ENCODE peak calls at places on chromosomes 4 and X, in seven cellular contexts. R is CD4-positive, alpha-beta T cell; X is RWPE2; L is H9; F is transverse colon; I is upper lobe of right lung; Q is WERI-Rb-1. A is an unnamed sample.

GRCh38 chr4:47856713-47857112 is 18.8 kb upstream of the CORIN start:
- DNase-seq in F (no peak), Q (no peak), R (no peak), L (no peak), I (no peak), X (no peak), A (no peak)

GRCh38 chr4:140807491-140808257 is 51.5 kb upstream of the TBC1D9 start:
- DNase-seq in R (no peak), L (no peak), F (no peak), Q (no peak), X (no peak), I (no peak), A (peak)

GRCh38 chr4:189202182-189202868 is 738.3 kb upstream of the FRG1 start:
- DNase-seq in L (peak), Q (peak), R (no peak), X (no peak), F (peak), I (peak), A (peak)

GRCh38 chrX:45903781-45904201 is 641.4 kb downstream of the ZNF674 start:
- DNase-seq in L (peak), I (no peak), R (no peak), F (no peak), X (no peak), Q (no peak), A (no peak)

GRCh38 chr4:70367813-70368212 is 7.3 kb downstream of the SMR3A start:
- DNase-seq in R (no peak), X (no peak), L (no peak), F (no peak), Q (no peak), I (no peak), A (no peak)

GRCh38 chr4:25535278-25535677 is 120.4 kb upstream of the SLC34A2 start:
- DNase-seq in Q (no peak), R (no peak), L (no peak), F (no peak), X (no peak), I (no peak), A (no peak)

GRCh38 chr4:145530662-145531061 is 49.0 kb downstream of the SMAD1 start:
- DNase-seq in F (no peak), R (no peak), L (no peak), I (no peak), X (no peak), Q (no peak), A (no peak)

GRCh38 chr4:25075851-25076250 is 45.1 kb upstream of the LGI2 start:
- DNase-seq in Q (peak), L (no peak), F (no peak), I (no peak), R (no peak), X (no peak), A (no peak)

GRCh38 chrX:17032351-17032750 is 85.9 kb downstream of the REPS2 start:
- DNase-seq in Q (peak), X (no peak), L (no peak), R (no peak), I (no peak), F (no peak), A (peak)

GRCh38 chr4:37799941-37800554 is 26.4 kb upstream of the PGM2 start:
- DNase-seq in X (no peak), I (no peak), R (no peak), L (no peak), F (no peak), Q (no peak), A (no peak)

GRCh38 chr4:86033171-86033570 is 326.7 kb downstream of the MAPK10 start:
- DNase-seq in F (peak), L (no peak), Q (no peak), R (no peak), I (no peak), X (no peak), A (peak)

GRCh38 chr4:182145360-182145905 is 97.8 kb upstream of the TENM3 start:
- DNase-seq in R (no peak), I (no peak), Q (no peak), X (no peak), F (no peak), L (no peak), A (peak)

GRCh38 chr4:76579596-76580375 is 144.8 kb downstream of the SHROOM3 start:
- DNase-seq in L (no peak), F (peak), X (no peak), I (no peak), Q (no peak), R (no peak), A (no peak)

GRCh38 chrX:18997916-18998315 is 14.0 kb upstream of the PHKA2 start:
- DNase-seq in I (no peak), Q (no peak), L (peak), R (no peak), F (no peak), X (no peak), A (peak)

GRCh38 chr4:89788243-89789072 is 48.5 kb downstream of the SNCA start:
- DNase-seq in Q (no peak), F (no peak), X (no peak), L (no peak), I (no peak), R (no peak), A (peak)

GRCh38 chr4:163492951-163493504 is 1.5 kb upstream of the TMA16 start:
- DNase-seq in L (no peak), X (no peak), R (no peak), Q (no peak), F (no peak), I (no peak), A (no peak)

GRCh38 chr4:108466936-108467902 is 153.2 kb upstream of the RPL34 start:
- DNase-seq in F (no peak), X (peak), I (no peak), R (no peak), Q (peak), L (no peak), A (peak)

DNA sequence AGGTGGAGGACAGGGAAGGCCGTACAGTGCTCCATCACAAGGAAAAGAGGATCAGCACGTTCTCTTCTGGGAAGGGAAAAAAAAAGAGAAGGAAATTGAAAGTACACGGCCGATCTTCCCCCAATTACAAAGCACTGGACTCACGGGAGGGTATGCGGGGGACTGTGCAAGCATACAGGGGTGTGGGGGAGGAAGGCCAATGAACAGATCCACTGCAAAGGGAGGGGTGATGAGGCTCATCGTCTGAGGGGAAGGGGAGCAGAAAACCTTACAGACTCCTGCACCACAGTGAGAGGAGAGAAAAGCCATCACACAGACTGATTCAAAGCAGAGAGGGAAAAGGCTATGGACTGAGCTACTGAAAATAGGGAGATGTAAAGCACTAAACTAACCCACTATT is 1.1 kb downstream of the ELK1 start:
- DNase-seq in Q (no peak), L (no peak), I (no peak), R (no peak), X (no peak), F (no peak), A (no peak)
- TF ChIP-seq CTCF in Q (no peak), L (no peak), I (no peak), R (no peak), X (no peak), F (no peak), A (no peak)

GRCh38 chr4:7393491-7394183 is 41.1 kb downstream of the PSAPL1 start:
- DNase-seq in X (no peak), L (peak), F (no peak), I (no peak), R (no peak), Q (peak), A (no peak)

GRCh38 chr4:7391637-7392437 is 42.9 kb downstream of the PSAPL1 start:
- DNase-seq in L (peak), Q (peak), I (no peak), X (no peak), R (no peak), F (no peak), A (no peak)

GRCh38 chr4:7394184-7394575 is 40.5 kb downstream of the PSAPL1 start:
- DNase-seq in X (peak), R (no peak), Q (peak), F (no peak), L (no peak), I (no peak), A (no peak)

GRCh38 chr4:7390906-7391636 is 43.7 kb downstream of the PSAPL1 start:
- DNase-seq in Q (peak), I (no peak), R (no peak), L (peak), F (no peak), X (no peak), A (no peak)

DNA sequence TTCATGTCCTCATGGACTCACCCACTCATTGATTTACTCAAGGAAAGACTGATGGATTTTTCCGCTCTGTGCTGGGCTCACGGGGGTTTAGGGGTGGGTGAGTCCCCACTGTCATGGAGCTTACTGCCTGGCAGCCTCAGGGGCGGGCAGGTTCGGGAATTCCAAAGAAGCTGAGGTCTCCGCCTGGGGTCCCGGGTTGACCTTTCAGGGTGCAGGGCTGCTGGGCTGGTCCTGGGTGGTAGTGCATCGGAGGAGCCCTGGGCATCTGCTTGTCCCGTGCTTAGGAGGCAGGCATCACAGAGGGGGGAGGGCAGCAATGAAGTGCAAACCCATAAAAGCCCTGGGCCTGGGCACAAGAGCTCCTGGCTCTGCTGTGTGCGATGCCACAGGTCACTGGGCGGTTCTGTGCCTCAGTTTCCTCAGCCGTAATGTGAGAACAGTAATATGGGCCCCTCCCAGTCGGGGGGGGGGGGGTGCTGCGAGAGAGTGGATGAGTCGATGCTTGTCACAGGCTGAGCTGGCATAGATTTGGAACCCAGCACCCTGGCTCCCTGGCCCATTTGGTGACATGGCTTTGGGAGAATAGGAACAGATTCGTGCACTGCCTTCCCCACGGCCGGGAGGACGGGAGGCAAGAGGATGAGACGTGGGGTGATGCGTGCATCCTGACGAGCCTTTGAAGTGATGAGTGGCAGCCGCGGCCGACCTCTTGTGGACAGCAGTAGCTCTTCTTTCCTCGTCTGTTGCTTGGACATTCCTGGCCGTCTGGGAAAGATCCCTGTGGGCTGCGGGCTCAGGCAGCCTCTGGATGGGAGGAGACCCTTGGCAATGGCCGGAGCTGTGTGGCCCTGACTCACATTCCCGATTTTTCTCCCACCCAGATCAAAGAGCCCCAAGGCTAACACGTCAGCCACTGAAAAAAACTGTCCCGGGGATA is 42.0 kb downstream of the PSAPL1 start:
- DNase-seq in R (no peak), L (peak), I (no peak), X (no peak), F (no peak), Q (peak), A (peak)
- TF ChIP-seq CTCF in R (no peak), L (no peak), I (peak), X (no peak), F (no peak), Q (peak), A (peak)

DNA sequence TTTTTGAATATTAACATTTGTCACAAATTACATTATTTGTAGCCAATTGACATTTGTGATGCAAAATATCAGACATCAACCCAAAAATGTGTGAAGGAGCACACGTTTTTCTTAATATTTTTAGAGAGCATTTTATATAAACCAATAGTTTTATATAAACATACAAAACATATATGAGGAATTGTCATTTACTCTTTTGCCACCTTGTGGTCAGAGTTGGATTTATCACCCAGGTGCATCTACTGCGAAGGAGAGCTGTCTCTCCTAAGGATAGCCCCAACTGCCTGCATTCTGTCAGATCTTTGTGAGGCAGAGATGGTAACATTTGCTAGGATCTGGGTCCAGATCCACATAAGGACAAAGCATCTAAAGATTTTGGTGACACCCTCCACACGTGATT is 2.5 kb upstream of the USP27X start:
- DNase-seq in I (no peak), F (no peak), X (no peak), R (no peak), L (no peak), Q (no peak), A (peak)
- TF ChIP-seq CTCF in I (peak), F (peak), X (peak), R (peak), L (peak), Q (peak), A (peak)

DNA sequence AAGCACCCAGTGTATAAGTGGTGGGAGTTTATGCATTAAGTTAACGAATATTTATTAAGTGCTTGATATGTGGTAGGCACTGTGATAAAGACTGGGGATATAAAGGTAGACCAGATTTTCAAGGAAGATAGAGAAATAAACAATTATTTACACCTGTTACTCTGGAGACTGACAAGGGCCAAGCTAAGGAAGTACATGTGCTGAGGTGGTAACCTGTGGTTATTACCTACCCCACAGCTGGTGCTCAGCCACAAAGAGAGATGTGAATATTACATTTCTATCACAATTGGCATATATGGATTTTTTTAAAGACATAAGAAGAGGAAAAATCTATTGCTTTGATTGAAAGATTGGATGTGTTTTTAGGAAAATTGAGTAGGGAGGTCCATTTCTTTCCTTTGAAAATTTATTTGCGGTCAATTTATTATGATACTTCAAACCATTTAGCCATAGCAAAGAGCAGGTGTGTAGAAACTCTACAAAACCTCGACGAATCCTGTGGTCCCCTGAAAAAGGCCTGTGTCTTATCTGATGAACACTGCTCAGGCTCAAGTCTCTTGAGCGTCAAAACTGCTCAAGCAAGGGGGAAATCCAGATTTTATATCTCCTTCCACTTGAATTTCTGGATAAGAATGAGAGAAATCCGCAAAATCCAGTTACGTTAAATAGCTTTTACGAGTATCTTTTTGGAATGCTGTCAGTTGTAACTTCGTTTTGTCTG is 217.7 kb upstream of the HAND2 start:
- DNase-seq in F (no peak), L (no peak), X (no peak), Q (no peak), I (no peak), R (no peak), A (no peak)
- TF ChIP-seq CTCF in F (no peak), L (no peak), X (no peak), Q (no peak), I (no peak), R (no peak), A (no peak)

GRCh38 chrX:8820910-8821527 is 19.8 kb upstream of the FAM9A start:
- DNase-seq in Q (peak), I (no peak), F (no peak), L (peak), X (no peak), R (no peak), A (no peak)
- TF ChIP-seq CTCF in Q (peak), I (no peak), F (no peak), L (peak), X (no peak), R (no peak), A (no peak)

DNA sequence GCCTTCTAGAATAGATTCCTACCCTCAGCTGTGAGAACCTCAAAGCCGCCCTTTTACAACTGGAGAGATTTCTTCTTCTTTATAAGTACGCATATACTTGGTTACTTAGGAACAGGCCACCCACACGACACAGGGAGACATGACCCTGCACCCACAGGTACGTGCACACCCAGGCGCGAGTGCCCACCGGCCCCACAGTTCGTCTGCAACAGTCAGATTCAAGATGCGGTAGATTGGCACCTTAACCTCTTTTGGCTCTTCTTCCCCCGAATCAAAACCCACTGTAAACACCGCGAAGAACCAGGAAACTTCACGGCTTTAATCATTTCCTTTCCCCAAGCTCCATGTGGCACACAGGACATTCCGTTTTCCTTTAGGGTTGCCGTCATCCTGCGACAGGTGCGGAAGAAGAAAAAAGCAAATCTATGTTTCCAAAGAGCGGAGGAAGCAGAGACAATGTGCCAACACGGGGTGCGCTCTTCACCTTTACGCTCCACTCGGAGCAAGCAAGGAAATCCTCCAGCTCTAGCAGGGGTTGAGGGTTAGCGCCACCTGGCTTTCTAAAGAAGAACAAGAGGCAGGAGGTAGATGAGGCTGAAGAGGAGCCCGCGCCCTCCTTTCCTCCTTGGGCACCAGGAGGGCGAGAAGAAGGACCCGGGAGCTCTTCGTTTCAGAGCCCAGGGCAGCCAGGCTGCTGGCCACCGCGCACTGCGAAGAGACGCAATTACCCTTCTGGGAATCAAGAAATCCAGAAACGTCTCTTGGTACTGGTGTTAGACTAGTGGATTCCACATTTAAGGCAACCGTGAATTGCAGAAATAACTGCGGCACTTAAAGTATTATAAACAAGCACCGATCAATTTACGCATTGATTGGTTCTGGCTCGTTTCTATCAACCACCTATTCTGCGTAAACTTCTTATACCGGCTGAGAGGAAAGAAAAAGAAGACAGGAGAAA is 35.7 kb downstream of the HAND2 start:
- DNase-seq in X (no peak), F (peak), R (peak), Q (peak), L (peak), I (peak), A (peak)
- TF ChIP-seq CTCF in X (peak), F (peak), R (peak), Q (peak), L (peak), I (peak), A (peak)

GRCh38 chr4:7554885-7555284 is 120.2 kb upstream of the PSAPL1 start:
- DNase-seq in Q (no peak), F (no peak), R (no peak), L (no peak), I (no peak), X (no peak), A (no peak)
- TF ChIP-seq CTCF in Q (peak), F (no peak), R (no peak), L (peak), I (no peak), X (no peak), A (no peak)

DNA sequence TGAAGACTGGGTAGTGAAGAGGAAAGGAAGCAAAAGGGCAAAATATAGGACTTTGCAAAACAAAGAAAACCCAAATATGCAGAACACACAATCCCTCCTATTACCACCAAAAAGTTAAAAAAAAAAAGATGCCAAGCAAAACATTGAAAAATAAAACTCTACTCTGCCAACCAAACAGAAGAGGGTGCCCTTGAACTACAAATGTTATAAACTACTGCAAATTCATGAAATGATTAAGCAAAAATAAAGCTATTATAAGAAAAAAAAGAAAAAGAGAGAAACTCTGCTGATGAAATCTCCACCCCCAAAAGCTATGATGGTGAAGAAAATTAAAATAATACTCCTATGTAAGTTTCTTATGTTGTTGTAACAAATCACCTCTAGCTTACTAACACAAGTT is 168.5 kb upstream of the STK26 start:
- DNase-seq in F (no peak), I (no peak), R (no peak), Q (no peak), L (no peak), X (no peak), A (peak)
- TF ChIP-seq CTCF in F (no peak), I (no peak), R (peak), Q (no peak), L (peak), X (peak), A (no peak)

GRCh38 chrX:153922932-153923857 is 2.9 kb downstream of the ARHGAP4 start:
- DNase-seq in F (peak), Q (peak), I (peak), L (peak), R (no peak), X (no peak), A (peak)

GRCh38 chrX:153925739-153926593 is at the start of gene ARHGAP4:
- DNase-seq in X (no peak), R (no peak), L (peak), I (peak), F (no peak), Q (no peak), A (no peak)

GRCh38 chrX:153925387-153925738 is 701 bp downstream of the ARHGAP4 start:
- DNase-seq in X (no peak), R (no peak), I (no peak), F (no peak), L (no peak), Q (no peak), A (no peak)

GRCh38 chrX:153922286-153922573 is 3.8 kb downstream of the ARHGAP4 start:
- DNase-seq in F (no peak), Q (no peak), I (no peak), X (no peak), R (no peak), L (no peak), A (no peak)

GRCh38 chrX:153924149-153924861 is 1.8 kb downstream of the ARHGAP4 start:
- DNase-seq in L (no peak), I (no peak), F (peak), X (no peak), R (no peak), Q (peak), A (peak)
- TF ChIP-seq CTCF in L (peak), I (peak), F (peak), X (no peak), R (no peak), Q (peak), A (no peak)

A was measured in foreskin fibroblast.